ENCODE peak calls at places on chromosomes 1 and 21, in ten cellular contexts. One of them, this sample, is unnamed.
A peak's percentile ranks its signal among the peaks of the same experiment; 100 is the strongest.

GRCh38 chr1:89363638-89364536 is at the start of gene GBP6:
- DNase-seq in astrocyte: no peak
- DNase-seq in fibroblast of the aortic adventitia: no peak
- DNase-seq in body of pancreas: no peak
- DNase-seq in GM10248: no peak
- DNase-seq in gastrocnemius medialis: no peak
- DNase-seq in kidney: no peak
- DNase-seq in uterus: no peak
- DNase-seq in tibial nerve: no peak
- DNase-seq in cardiac fibroblast: no peak
- DNase-seq in this sample: no peak

GRCh38 chr1:22325531-22326371 is 125.9 kb upstream of the ZBTB40 start:
- DNase-seq in body of pancreas: no peak
- DNase-seq in kidney: peak; percentile 41
- DNase-seq in GM10248: no peak
- DNase-seq in uterus: peak; percentile 4
- DNase-seq in tibial nerve: no peak
- DNase-seq in cardiac fibroblast: no peak
- DNase-seq in astrocyte: no peak
- DNase-seq in gastrocnemius medialis: no peak
- DNase-seq in fibroblast of the aortic adventitia: no peak
- DNase-seq in this sample: no peak

GRCh38 chr1:85579619-85580018 is 942 bp upstream of the CCN1 start:
- DNase-seq in uterus: peak; percentile 61
- DNase-seq in body of pancreas: peak; percentile 20
- DNase-seq in gastrocnemius medialis: no peak
- DNase-seq in kidney: peak; percentile 80
- DNase-seq in GM10248: no peak
- DNase-seq in astrocyte: peak; percentile 78
- DNase-seq in fibroblast of the aortic adventitia: peak; percentile 82
- DNase-seq in cardiac fibroblast: peak; percentile 84
- DNase-seq in tibial nerve: peak; percentile 24
- DNase-seq in this sample: no peak

GRCh38 chr1:234134878-234135277 is 230.4 kb downstream of the SLC35F3 start:
- DNase-seq in tibial nerve: no peak
- DNase-seq in fibroblast of the aortic adventitia: no peak
- DNase-seq in gastrocnemius medialis: no peak
- DNase-seq in GM10248: no peak
- DNase-seq in kidney: no peak
- DNase-seq in uterus: no peak
- DNase-seq in body of pancreas: no peak
- DNase-seq in cardiac fibroblast: no peak
- DNase-seq in astrocyte: no peak
- DNase-seq in this sample: no peak

GRCh38 chr1:150995896-150996295 is 10.8 kb downstream of the MINDY1 start:
- DNase-seq in tibial nerve: peak; percentile 67
- DNase-seq in fibroblast of the aortic adventitia: peak; percentile 56
- DNase-seq in kidney: no peak
- DNase-seq in uterus: peak; percentile 63
- DNase-seq in body of pancreas: peak; percentile 40
- DNase-seq in astrocyte: no peak
- DNase-seq in gastrocnemius medialis: peak; percentile 78
- DNase-seq in cardiac fibroblast: peak; percentile 66
- DNase-seq in GM10248: no peak
- DNase-seq in this sample: no peak

GRCh38 chr1:31617917-31618746 is 643 bp downstream of the HCRTR1 start:
- DNase-seq in GM10248: peak; percentile 82
- DNase-seq in cardiac fibroblast: peak; percentile 42
- DNase-seq in astrocyte: no peak
- DNase-seq in fibroblast of the aortic adventitia: peak; percentile 22
- DNase-seq in gastrocnemius medialis: no peak
- DNase-seq in tibial nerve: no peak
- DNase-seq in body of pancreas: peak; percentile 31
- DNase-seq in uterus: no peak
- DNase-seq in kidney: peak; percentile 82
- DNase-seq in this sample: no peak

GRCh38 chr1:109877776-109878175 is 32.9 kb upstream of the CSF1 start:
- DNase-seq in fibroblast of the aortic adventitia: no peak
- DNase-seq in cardiac fibroblast: no peak
- DNase-seq in tibial nerve: no peak
- DNase-seq in kidney: no peak
- DNase-seq in uterus: no peak
- DNase-seq in gastrocnemius medialis: no peak
- DNase-seq in astrocyte: no peak
- DNase-seq in GM10248: no peak
- DNase-seq in body of pancreas: no peak
- DNase-seq in this sample: no peak

GRCh38 chr1:221164029-221164428 is 284.8 kb downstream of the HLX start:
- DNase-seq in gastrocnemius medialis: no peak
- DNase-seq in astrocyte: peak; percentile 55
- DNase-seq in fibroblast of the aortic adventitia: peak; percentile 57
- DNase-seq in tibial nerve: no peak
- DNase-seq in kidney: no peak
- DNase-seq in uterus: no peak
- DNase-seq in GM10248: no peak
- DNase-seq in body of pancreas: no peak
- DNase-seq in cardiac fibroblast: peak; percentile 19
- DNase-seq in this sample: no peak

GRCh38 chr1:221704291-221704690 is 37.6 kb downstream of the DUSP10 start:
- DNase-seq in fibroblast of the aortic adventitia: peak; percentile 17
- DNase-seq in gastrocnemius medialis: no peak
- DNase-seq in body of pancreas: no peak
- DNase-seq in GM10248: no peak
- DNase-seq in cardiac fibroblast: peak; percentile 32
- DNase-seq in kidney: no peak
- DNase-seq in astrocyte: no peak
- DNase-seq in uterus: no peak
- DNase-seq in tibial nerve: no peak
- DNase-seq in this sample: no peak

GRCh38 chr1:3170566-3171453 is 101.8 kb downstream of the PRDM16 start:
- DNase-seq in kidney: peak; percentile 92
- DNase-seq in body of pancreas: peak; percentile 89
- DNase-seq in GM10248: no peak
- DNase-seq in tibial nerve: peak; percentile 31
- DNase-seq in uterus: peak; percentile 72
- DNase-seq in fibroblast of the aortic adventitia: peak; percentile 52
- DNase-seq in astrocyte: peak; percentile 39
- DNase-seq in gastrocnemius medialis: peak; percentile 57
- DNase-seq in cardiac fibroblast: no peak
- DNase-seq in this sample: no peak

GRCh38 chr1:221672965-221673364 is 68.9 kb downstream of the DUSP10 start:
- DNase-seq in gastrocnemius medialis: no peak
- DNase-seq in body of pancreas: no peak
- DNase-seq in tibial nerve: no peak
- DNase-seq in kidney: no peak
- DNase-seq in fibroblast of the aortic adventitia: no peak
- DNase-seq in GM10248: no peak
- DNase-seq in astrocyte: no peak
- DNase-seq in uterus: no peak
- DNase-seq in cardiac fibroblast: no peak
- DNase-seq in this sample: no peak

GRCh38 chr1:215479567-215479966 is 87.5 kb upstream of the KCTD3 start:
- DNase-seq in cardiac fibroblast: no peak
- DNase-seq in kidney: no peak
- DNase-seq in astrocyte: no peak
- DNase-seq in GM10248: no peak
- DNase-seq in fibroblast of the aortic adventitia: no peak
- DNase-seq in uterus: no peak
- DNase-seq in gastrocnemius medialis: no peak
- DNase-seq in tibial nerve: no peak
- DNase-seq in body of pancreas: no peak
- DNase-seq in this sample: no peak

GRCh38 chr1:2468041-2468472 is 8.0 kb upstream of the PLCH2 start:
- DNase-seq in GM10248: peak; percentile 56
- DNase-seq in body of pancreas: no peak
- DNase-seq in astrocyte: peak; percentile 10
- DNase-seq in fibroblast of the aortic adventitia: peak; percentile 22
- DNase-seq in tibial nerve: no peak
- DNase-seq in uterus: no peak
- DNase-seq in kidney: no peak
- DNase-seq in gastrocnemius medialis: no peak
- DNase-seq in cardiac fibroblast: peak; percentile 11
- DNase-seq in this sample: no peak

GRCh38 chr1:25817840-25818501 is 1.8 kb upstream of the MTFR1L start:
- DNase-seq in tibial nerve: no peak
- DNase-seq in cardiac fibroblast: no peak
- DNase-seq in astrocyte: no peak
- DNase-seq in GM10248: no peak
- DNase-seq in gastrocnemius medialis: peak; percentile 12
- DNase-seq in body of pancreas: no peak
- DNase-seq in kidney: peak; percentile 67
- DNase-seq in fibroblast of the aortic adventitia: no peak
- DNase-seq in uterus: no peak
- DNase-seq in this sample: no peak
- TF ChIP-seq CTCF in tibial nerve: no peak
- TF ChIP-seq CTCF in cardiac fibroblast: no peak
- TF ChIP-seq CTCF in astrocyte: no peak
- TF ChIP-seq CTCF in GM10248: no peak
- TF ChIP-seq CTCF in gastrocnemius medialis: no peak
- TF ChIP-seq CTCF in body of pancreas: no peak
- TF ChIP-seq CTCF in kidney: no peak
- TF ChIP-seq CTCF in fibroblast of the aortic adventitia: no peak
- TF ChIP-seq CTCF in uterus: peak; percentile 10
- TF ChIP-seq CTCF in this sample: no peak

GRCh38 chr1:163747855-163748254 is 426.1 kb downstream of the NUF2 start:
- DNase-seq in astrocyte: no peak
- DNase-seq in uterus: no peak
- DNase-seq in fibroblast of the aortic adventitia: no peak
- DNase-seq in tibial nerve: no peak
- DNase-seq in kidney: no peak
- DNase-seq in cardiac fibroblast: no peak
- DNase-seq in body of pancreas: no peak
- DNase-seq in GM10248: no peak
- DNase-seq in gastrocnemius medialis: no peak
- DNase-seq in this sample: no peak
- TF ChIP-seq CTCF in astrocyte: no peak
- TF ChIP-seq CTCF in uterus: no peak
- TF ChIP-seq CTCF in fibroblast of the aortic adventitia: no peak
- TF ChIP-seq CTCF in tibial nerve: no peak
- TF ChIP-seq CTCF in kidney: no peak
- TF ChIP-seq CTCF in cardiac fibroblast: no peak
- TF ChIP-seq CTCF in body of pancreas: no peak
- TF ChIP-seq CTCF in GM10248: no peak
- TF ChIP-seq CTCF in gastrocnemius medialis: no peak
- TF ChIP-seq CTCF in this sample: no peak

GRCh38 chr1:154550070-154550469 is 8.4 kb downstream of the UBE2Q1 start:
- DNase-seq in body of pancreas: no peak
- DNase-seq in GM10248: no peak
- DNase-seq in gastrocnemius medialis: no peak
- DNase-seq in astrocyte: no peak
- DNase-seq in kidney: no peak
- DNase-seq in tibial nerve: no peak
- DNase-seq in fibroblast of the aortic adventitia: no peak
- DNase-seq in uterus: no peak
- DNase-seq in cardiac fibroblast: no peak
- DNase-seq in this sample: no peak

GRCh38 chr1:154549371-154549770 is 9.1 kb downstream of the UBE2Q1 start:
- DNase-seq in fibroblast of the aortic adventitia: no peak
- DNase-seq in cardiac fibroblast: no peak
- DNase-seq in uterus: no peak
- DNase-seq in GM10248: no peak
- DNase-seq in body of pancreas: no peak
- DNase-seq in tibial nerve: no peak
- DNase-seq in kidney: no peak
- DNase-seq in astrocyte: no peak
- DNase-seq in gastrocnemius medialis: no peak
- DNase-seq in this sample: no peak

GRCh38 chr1:154548028-154548427 is 10.4 kb downstream of the UBE2Q1 start:
- DNase-seq in cardiac fibroblast: no peak
- DNase-seq in tibial nerve: no peak
- DNase-seq in kidney: no peak
- DNase-seq in fibroblast of the aortic adventitia: no peak
- DNase-seq in GM10248: no peak
- DNase-seq in uterus: no peak
- DNase-seq in astrocyte: no peak
- DNase-seq in body of pancreas: peak; percentile 67
- DNase-seq in gastrocnemius medialis: no peak
- DNase-seq in this sample: no peak

GRCh38 chr1:154547333-154547732 is 11.1 kb downstream of the UBE2Q1 start:
- DNase-seq in uterus: no peak
- DNase-seq in gastrocnemius medialis: no peak
- DNase-seq in cardiac fibroblast: no peak
- DNase-seq in fibroblast of the aortic adventitia: no peak
- DNase-seq in tibial nerve: no peak
- DNase-seq in body of pancreas: no peak
- DNase-seq in kidney: no peak
- DNase-seq in GM10248: no peak
- DNase-seq in astrocyte: no peak
- DNase-seq in this sample: no peak

GRCh38 chr1:154546264-154547043 is 12.0 kb downstream of the UBE2Q1 start:
- DNase-seq in gastrocnemius medialis: peak; percentile 43
- DNase-seq in GM10248: peak; percentile 82
- DNase-seq in cardiac fibroblast: peak; percentile 70
- DNase-seq in body of pancreas: peak; percentile 57
- DNase-seq in astrocyte: no peak
- DNase-seq in tibial nerve: no peak
- DNase-seq in fibroblast of the aortic adventitia: peak; percentile 68
- DNase-seq in kidney: no peak
- DNase-seq in uterus: no peak
- DNase-seq in this sample: no peak
- TF ChIP-seq CTCF in gastrocnemius medialis: peak; percentile 59
- TF ChIP-seq CTCF in GM10248: peak; percentile 89
- TF ChIP-seq CTCF in cardiac fibroblast: peak; percentile 91
- TF ChIP-seq CTCF in body of pancreas: peak; percentile 80
- TF ChIP-seq CTCF in astrocyte: peak; percentile 52
- TF ChIP-seq CTCF in tibial nerve: peak; percentile 73
- TF ChIP-seq CTCF in fibroblast of the aortic adventitia: peak; percentile 93
- TF ChIP-seq CTCF in kidney: peak; percentile 69
- TF ChIP-seq CTCF in uterus: peak; percentile 58
- TF ChIP-seq CTCF in this sample: no peak

GRCh38 chr21:36976228-36976627 is 9.8 kb upstream of the HLCS start:
- DNase-seq in astrocyte: no peak
- DNase-seq in uterus: no peak
- DNase-seq in tibial nerve: no peak
- DNase-seq in cardiac fibroblast: no peak
- DNase-seq in kidney: no peak
- DNase-seq in GM10248: no peak
- DNase-seq in gastrocnemius medialis: no peak
- DNase-seq in fibroblast of the aortic adventitia: no peak
- DNase-seq in body of pancreas: no peak
- DNase-seq in this sample: no peak

GRCh38 chr21:36976882-36977651 is 10.6 kb upstream of the HLCS start:
- DNase-seq in cardiac fibroblast: peak; percentile 87
- DNase-seq in tibial nerve: peak; percentile 44
- DNase-seq in astrocyte: peak; percentile 61
- DNase-seq in fibroblast of the aortic adventitia: peak; percentile 87
- DNase-seq in body of pancreas: peak; percentile 42
- DNase-seq in gastrocnemius medialis: no peak
- DNase-seq in GM10248: peak; percentile 59
- DNase-seq in kidney: no peak
- DNase-seq in uterus: peak; percentile 46
- DNase-seq in this sample: no peak

GRCh38 chr21:36981977-36982700 is 15.7 kb upstream of the HLCS start:
- DNase-seq in GM10248: no peak
- DNase-seq in kidney: no peak
- DNase-seq in astrocyte: no peak
- DNase-seq in gastrocnemius medialis: no peak
- DNase-seq in tibial nerve: no peak
- DNase-seq in body of pancreas: no peak
- DNase-seq in cardiac fibroblast: no peak
- DNase-seq in uterus: no peak
- DNase-seq in fibroblast of the aortic adventitia: no peak
- DNase-seq in this sample: no peak

GRCh38 chr21:36981049-36981391 is 14.6 kb upstream of the HLCS start:
- DNase-seq in cardiac fibroblast: no peak
- DNase-seq in tibial nerve: no peak
- DNase-seq in kidney: no peak
- DNase-seq in uterus: no peak
- DNase-seq in gastrocnemius medialis: no peak
- DNase-seq in fibroblast of the aortic adventitia: no peak
- DNase-seq in GM10248: no peak
- DNase-seq in astrocyte: no peak
- DNase-seq in body of pancreas: no peak
- DNase-seq in this sample: no peak

GRCh38 chr21:36980280-36981048 is 14.0 kb upstream of the HLCS start:
- DNase-seq in astrocyte: no peak
- DNase-seq in tibial nerve: no peak
- DNase-seq in GM10248: peak; percentile 26
- DNase-seq in uterus: peak; percentile 19
- DNase-seq in gastrocnemius medialis: peak; percentile 39
- DNase-seq in kidney: peak; percentile 82
- DNase-seq in cardiac fibroblast: peak; percentile 45
- DNase-seq in fibroblast of the aortic adventitia: peak; percentile 39
- DNase-seq in body of pancreas: peak; percentile 63
- DNase-seq in this sample: no peak
- TF ChIP-seq CTCF in astrocyte: no peak
- TF ChIP-seq CTCF in tibial nerve: no peak
- TF ChIP-seq CTCF in GM10248: no peak
- TF ChIP-seq CTCF in uterus: no peak
- TF ChIP-seq CTCF in gastrocnemius medialis: no peak
- TF ChIP-seq CTCF in kidney: no peak
- TF ChIP-seq CTCF in cardiac fibroblast: no peak
- TF ChIP-seq CTCF in fibroblast of the aortic adventitia: no peak
- TF ChIP-seq CTCF in body of pancreas: no peak
- TF ChIP-seq CTCF in this sample: no peak

This sample was measured in omental fat pad.